ENCODE peak calls at places on chromosomes 12 and 14, in four cellular contexts. B is left ventricle myocardium inferior, R is PC-3, E is mammary epithelial cell. N is an unnamed sample.

GRCh38 chr14:81400202-81400678 is at the start of gene STON2:
- DNase-seq in E (peak), B (no peak), R (peak), N (no peak)

GRCh38 chr12:80230068-80230467 is 130.7 kb downstream of the OTOGL start:
- DNase-seq in R (no peak), B (no peak), E (no peak), N (no peak)

GRCh38 chr12:6684609-6685008 is 4.6 kb downstream of the ZNF384 start:
- DNase-seq in E (no peak), R (peak), B (no peak), N (no peak)

GRCh38 chr12:54497883-54498282 is 331 bp downstream of the NCKAP1L start:
- DNase-seq in B (no peak), R (no peak), E (no peak), N (no peak)

GRCh38 chr12:68065687-68066086 is 76.4 kb downstream of the IFNG-AS1 start:
- DNase-seq in R (no peak), E (no peak), B (no peak), N (no peak)

GRCh38 chr12:106736051-106736957 is 38.2 kb upstream of the RIC8B start:
- DNase-seq in R (peak), B (no peak), E (no peak), N (no peak)

GRCh38 chr12:47935196-47935595 is 28.2 kb upstream of the TMEM106C start:
- DNase-seq in E (no peak), B (peak), R (no peak), N (peak)

GRCh38 chr12:93786669-93787397 is 109.7 kb downstream of the CRADD start:
- DNase-seq in B (no peak), E (no peak), R (peak), N (no peak)

GRCh38 chr12:89863332-89863938 is 154.8 kb upstream of the ATP2B1 start:
- DNase-seq in R (no peak), E (no peak), B (no peak), N (no peak)

GRCh38 chr12:104314242-104314614 is 10.7 kb downstream of the EID3 start:
- DNase-seq in E (no peak), B (no peak), R (peak), N (no peak)

GRCh38 chr12:94180558-94181296 is 32.4 kb downstream of the PLXNC1 start:
- DNase-seq in R (peak), B (no peak), E (peak), N (no peak)

GRCh38 chr12:56864318-56864717 is 69.9 kb downstream of the SDR9C7 start:
- DNase-seq in E (no peak), B (no peak), R (no peak), N (no peak)

GRCh38 chr14:63747836-63748235 is 20.0 kb upstream of the SGPP1 start:
- DNase-seq in R (no peak), B (no peak), E (no peak), N (no peak)

GRCh38 chr14:51862171-51862838 is 1.9 kb downstream of the GNG2 start:
- DNase-seq in E (no peak), R (no peak), B (no peak), N (no peak)

GRCh38 chr12:25557830-25558436 is 4.8 kb upstream of the LMNTD1 start:
- DNase-seq in B (no peak), E (peak), R (peak), N (no peak)

GRCh38 chr14:94298130-94298529 is 5.1 kb upstream of the SERPINA10 start:
- DNase-seq in R (no peak), E (no peak), B (no peak), N (no peak)

GRCh38 chr12:98106201-98106600 is 409.2 kb upstream of the TMPO start:
- DNase-seq in R (no peak), E (no peak), B (no peak), N (no peak)

GRCh38 chr12:24728366-24728765 is 220.5 kb downstream of the BCAT1 start:
- DNase-seq in E (peak), B (no peak), R (peak), N (no peak)

GRCh38 chr14:42428996-42429395 is 822.3 kb downstream of the LRFN5 start:
- DNase-seq in B (no peak), E (no peak), R (no peak), N (no peak)

GRCh38 chr12:25001311-25001710 is 52.4 kb upstream of the BCAT1 start:
- DNase-seq in R (no peak), B (no peak), E (no peak), N (no peak)

GRCh38 chr12:98754095-98754494 is 109.0 kb downstream of the APAF1 start:
- DNase-seq in E (peak), B (no peak), R (peak), N (no peak)

GRCh38 chr14:86766469-86766868 is 1226.5 kb downstream of the GALC start:
- DNase-seq in B (no peak), R (no peak), E (no peak), N (no peak)

GRCh38 chr12:1517007-1517406 is 77.4 kb downstream of the FBXL14 start:
- DNase-seq in R (peak), E (peak), B (no peak), N (no peak)

GRCh38 chr12:122004633-122005071 is 17.0 kb upstream of the BCL7A start:
- DNase-seq in E (no peak), B (no peak), R (no peak), N (no peak)

GRCh38 chr14:58752782-58753181 is 115.0 kb downstream of the DACT1 start:
- DNase-seq in R (no peak), B (peak), E (peak), N (peak)

GRCh38 chr14:20530771-20531571 is 25.6 kb downstream of the RNASE10 start:
- DNase-seq in E (peak), R (peak), B (peak), N (peak)

GRCh38 chr14:92565718-92566115 is 52.1 kb downstream of the RIN3 start:
- DNase-seq in E (no peak), R (peak), B (no peak), N (no peak)

GRCh38 chr14:50082308-50082742 is 34.0 kb downstream of the VCPKMT start:
- DNase-seq in R (no peak), B (no peak), E (no peak), N (no peak)

GRCh38 chr14:68936476-68936875 is 42.6 kb downstream of the ACTN1 start:
- DNase-seq in R (no peak), E (no peak), B (no peak), N (no peak)

GRCh38 chr14:89921896-89922548 is 32.5 kb downstream of the EFCAB11 start:
- DNase-seq in B (no peak), E (peak), R (peak), N (no peak)

GRCh38 chr12:30840715-30841114 is 85.8 kb upstream of the TSPAN11 start:
- DNase-seq in R (no peak), E (no peak), B (no peak), N (no peak)

GRCh38 chr14:21913759-21914158 is 240.1 kb upstream of the OR4E1 start:
- DNase-seq in R (peak), E (peak), B (no peak), N (no peak)

GRCh38 chr12:68835333-68835908 is 27.4 kb downstream of the MDM2 start:
- DNase-seq in B (no peak), R (no peak), E (no peak), N (no peak)

GRCh38 chr14:92439551-92440344 is 73.8 kb upstream of the RIN3 start:
- DNase-seq in B (peak), R (no peak), E (no peak), N (peak)

GRCh38 chr12:67663121-67663520 is 14.6 kb downstream of the DYRK2 start:
- DNase-seq in E (no peak), B (no peak), R (no peak), N (no peak)

DNA sequence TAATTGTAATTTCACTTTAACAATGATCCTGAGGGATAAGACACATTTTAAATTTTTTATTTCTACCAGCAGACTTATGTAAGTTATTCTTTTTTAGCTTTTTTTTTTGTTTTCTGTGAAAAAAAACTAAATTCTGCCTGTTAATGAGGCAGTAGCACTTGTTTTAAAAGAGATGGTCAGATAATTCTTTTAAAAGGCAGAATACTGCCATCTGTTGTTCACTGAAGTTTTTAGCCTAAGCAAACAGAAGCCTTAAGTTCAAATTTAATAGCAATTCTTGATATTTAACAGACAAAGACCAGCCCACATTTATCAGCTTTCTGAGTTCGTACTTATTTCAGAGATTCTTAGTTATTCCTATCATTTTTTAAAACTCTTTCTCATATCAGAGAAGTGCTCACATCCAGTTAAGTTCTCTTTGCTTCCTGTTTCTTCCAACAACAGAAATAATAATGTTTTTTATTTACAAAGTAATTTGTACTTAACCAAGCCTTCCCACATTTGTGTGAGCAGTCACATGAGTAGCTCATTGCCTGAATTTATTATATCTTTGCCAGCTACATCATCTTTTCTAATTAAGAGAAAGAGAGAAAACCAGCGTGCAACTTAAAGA is 93.4 kb upstream of the SLCO1C1 start:
- DNase-seq in B (no peak), E (no peak), R (peak), N (no peak)
- TF ChIP-seq CTCF in B (peak), E (peak), R (peak), N (peak)

GRCh38 chr12:52351196-52352059 is 15.9 kb downstream of the KRT85 start:
- DNase-seq in R (no peak), E (no peak), B (peak), N (peak)

GRCh38 chr12:52354197-52354596 is 13.1 kb downstream of the KRT85 start:
- DNase-seq in R (no peak), E (no peak), B (no peak), N (no peak)

GRCh38 chr12:52352951-52353350 is 14.3 kb downstream of the KRT85 start:
- DNase-seq in E (no peak), R (no peak), B (no peak), N (no peak)

GRCh38 chr12:52355181-52355580 is 12.1 kb downstream of the KRT85 start:
- DNase-seq in E (no peak), B (no peak), R (no peak), N (no peak)

GRCh38 chr12:52353766-52354165 is 13.5 kb downstream of the KRT85 start:
- DNase-seq in E (no peak), B (no peak), R (no peak), N (no peak)
- H3K4me3 ChIP-seq in E (no peak), B (no peak), R (no peak), N (no peak)

DNA sequence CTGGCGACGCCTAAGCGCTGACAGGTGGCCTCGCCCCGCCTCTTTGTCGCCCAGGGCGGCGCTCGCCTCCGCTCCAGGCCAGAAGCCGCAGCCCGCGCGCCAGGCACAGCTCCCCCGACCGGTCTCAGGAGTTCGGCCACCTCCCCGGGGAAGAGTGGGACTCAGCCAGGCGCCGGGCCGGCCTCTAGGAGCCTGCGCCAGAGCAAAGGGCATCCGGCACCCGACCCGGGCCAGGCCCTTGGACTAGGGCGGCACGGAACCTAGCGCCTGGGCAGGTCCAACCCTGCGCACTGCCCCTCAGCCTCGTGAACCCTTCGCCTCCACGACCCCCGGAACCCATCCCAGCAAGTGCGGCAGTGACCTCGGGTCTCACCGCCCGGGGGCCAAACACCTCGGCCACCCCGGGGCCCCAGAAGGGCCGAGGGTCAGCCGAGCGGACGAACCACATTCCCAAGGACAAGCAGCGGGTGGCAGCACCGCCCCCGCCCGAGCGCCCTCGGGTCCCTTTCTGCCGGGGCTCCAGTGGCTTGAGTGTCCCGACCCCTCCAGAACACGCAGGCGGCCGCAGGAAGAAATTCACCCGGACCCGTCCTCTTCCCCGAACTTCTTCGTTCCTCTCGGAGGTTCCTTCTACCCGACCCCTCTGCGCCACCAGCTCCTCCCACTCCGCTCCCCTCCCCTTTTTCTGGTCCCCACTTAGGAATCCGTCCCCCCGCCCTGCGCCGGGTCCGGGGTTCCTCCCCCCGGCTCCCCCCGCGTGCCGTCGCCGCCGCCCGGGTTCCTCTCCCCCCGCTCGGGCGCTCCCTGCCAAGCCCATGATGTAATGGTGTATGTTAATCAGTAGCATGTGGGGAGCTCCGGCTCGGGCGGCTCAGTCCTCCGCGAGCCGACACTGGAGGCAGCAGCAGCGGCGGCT is 1.4 kb upstream of the SAMD4A start:
- DNase-seq in E (peak), B (peak), R (peak), N (peak)
- TF ChIP-seq CTCF in E (no peak), B (peak), R (peak), N (peak)

DNA sequence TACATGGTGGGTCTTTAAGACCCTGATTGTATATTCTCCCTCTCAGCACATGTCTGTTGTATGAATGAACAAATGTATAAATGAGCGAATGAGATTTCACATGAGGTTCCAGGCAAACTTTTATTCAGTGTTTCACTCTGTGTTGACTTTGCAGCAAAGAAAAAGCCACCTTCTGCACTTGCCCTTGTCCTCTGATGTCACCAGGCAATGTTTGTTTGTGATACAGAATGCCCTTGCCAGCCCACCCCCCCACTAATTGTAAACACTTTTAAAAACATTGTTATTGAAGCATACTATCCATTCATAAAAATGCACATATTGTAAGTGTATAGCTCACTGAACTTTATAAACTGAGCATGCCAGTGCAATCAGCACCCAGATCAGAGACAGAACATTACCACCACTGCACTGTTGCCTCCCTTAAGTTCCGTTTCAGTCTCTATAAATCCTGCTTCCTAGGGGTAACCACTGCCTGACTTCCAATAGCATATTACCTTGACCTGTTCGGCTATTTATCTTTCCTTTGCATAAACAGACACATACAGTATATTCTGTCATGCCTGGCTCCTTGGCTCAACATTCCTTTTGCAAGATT is 11.3 kb upstream of the LTA4H start:
- DNase-seq in B (no peak), E (no peak), R (no peak), N (no peak)
- H3K4me3 ChIP-seq in B (no peak), E (no peak), R (peak), N (no peak)

N was measured in heart left ventricle.